ENCODE peak calls at places on chromosomes 6 and 20, in ten cellular contexts. C, T, V, Y, I, Z, A, F, L and E are unnamed samples.

GRCh38 chr20:13784271-13784892 is 337 bp downstream of the ESF1 start:
- DNase-seq in L (no peak), Y (no peak), F (no peak), C (no peak), V (no peak), I (no peak), Z (no peak), T (no peak), A (no peak), E (no peak)

GRCh38 chr6:119426619-119427018 is 77.1 kb upstream of the MAN1A1 start:
- DNase-seq in F (no peak), V (no peak), Z (no peak), A (no peak), C (no peak), T (no peak), L (no peak), Y (no peak), I (peak; percentile 93), E (no peak)

GRCh38 chr6:8234316-8234715 is 132.0 kb upstream of the EEF1E1 start:
- DNase-seq in Y (no peak), I (no peak), F (no peak), Z (no peak), V (no peak), C (no peak), A (no peak), T (no peak), L (peak; percentile 19), E (no peak)

GRCh38 chr6:40083141-40083920 is 149.1 kb upstream of the MOCS1 start:
- DNase-seq in Y (no peak), F (no peak), V (no peak), I (no peak), L (no peak), A (no peak), C (no peak), T (no peak), Z (no peak), E (no peak)

GRCh38 chr6:139126255-139126654 is 8.6 kb upstream of the HECA start:
- DNase-seq in Y (no peak), Z (no peak), F (no peak), T (no peak), A (peak; percentile 65), L (no peak), I (peak; percentile 95), V (no peak), C (no peak), E (no peak)

GRCh38 chr20:35991142-35991771 is 22.9 kb downstream of the CNBD2 start:
- DNase-seq in V (no peak), T (peak; percentile 31), C (no peak), Z (peak; percentile 46), I (peak; percentile 21), F (peak; percentile 42), L (peak; percentile 44), A (peak; percentile 22), Y (no peak), E (no peak)

GRCh38 chr6:166437661-166438060 is 54.9 kb upstream of the MPC1 start:
- DNase-seq in F (peak; percentile 13), C (peak; percentile 35), A (no peak), L (no peak), Z (no peak), I (no peak), T (no peak), V (no peak), Y (no peak), E (no peak)

GRCh38 chr6:118881440-118882313 is 12.3 kb upstream of the ASF1A start:
- DNase-seq in Z (no peak), T (peak; percentile 41), C (no peak), A (no peak), L (no peak), I (no peak), V (no peak), F (no peak), Y (no peak), E (no peak)

GRCh38 chr6:170152989-170153388 is 137.9 kb downstream of the DLL1 start:
- DNase-seq in T (no peak), L (peak; percentile 68), I (no peak), F (peak; percentile 85), Z (no peak), Y (no peak), V (no peak), C (no peak), A (peak; percentile 72), E (peak; percentile 7)

GRCh38 chr6:107443904-107444267 is 15.5 kb downstream of the PDSS2 start:
- DNase-seq in Z (no peak), Y (no peak), V (no peak), I (no peak), A (no peak), C (no peak), F (no peak), L (no peak), T (no peak), E (no peak)

GRCh38 chr20:62926229-62927127 is at the start of gene DIDO1:
- DNase-seq in I (peak; percentile 80), V (peak; percentile 60), C (peak; percentile 94), Y (peak; percentile 92), F (peak; percentile 92), Z (peak; percentile 94), T (peak; percentile 95), A (peak; percentile 38), L (peak; percentile 97), E (no peak)

GRCh38 chr20:59749293-59749680 is 144.9 kb downstream of the PHACTR3 start:
- DNase-seq in A (no peak), I (peak; percentile 91), Z (no peak), V (no peak), T (no peak), F (no peak), C (no peak), L (no peak), Y (peak; percentile 36), E (no peak)

GRCh38 chr6:41200901-41201783 is at the start of gene TREML2:
- DNase-seq in F (no peak), Z (peak; percentile 20), A (no peak), C (peak; percentile 62), I (no peak), V (no peak), T (peak; percentile 59), L (no peak), Y (no peak), E (no peak)

GRCh38 chr6:45590225-45590624 is 212.5 kb upstream of the SUPT3H start:
- DNase-seq in I (peak; percentile 70), T (no peak), A (peak; percentile 43), C (no peak), L (peak; percentile 38), Y (no peak), Z (no peak), F (no peak), V (no peak), E (peak; percentile 91)

GRCh38 chr6:13678255-13678983 is 33.2 kb downstream of the RANBP9 start:
- DNase-seq in F (no peak), V (no peak), L (peak; percentile 10), Y (no peak), I (no peak), A (no peak), T (no peak), Z (no peak), C (no peak), E (no peak)
- H3K4me3 ChIP-seq in F (no peak overlapping the region), V (no peak overlapping the region), L (no peak overlapping the region), Y (no peak overlapping the region), I (no peak overlapping the region), A (no peak overlapping the region), T (no peak overlapping the region), Z (no peak overlapping the region), C (no peak overlapping the region), E (no peak overlapping the region)

GRCh38 chr6:161748535-161749386 is 474.9 kb upstream of the AGPAT4 start:
- DNase-seq in I (no peak), Z (no peak), Y (peak; percentile 41), L (peak; percentile 56), F (peak; percentile 51), C (no peak), A (no peak), T (peak; percentile 39), V (no peak), E (no peak)
- TF ChIP-seq CTCF in I (no peak), Z (peak; percentile 30), Y (no peak), L (peak; percentile 59), F (no peak), C (no peak), A (peak; percentile 60), T (peak; percentile 51), V (peak; percentile 47), E (peak; percentile 78)

DNA sequence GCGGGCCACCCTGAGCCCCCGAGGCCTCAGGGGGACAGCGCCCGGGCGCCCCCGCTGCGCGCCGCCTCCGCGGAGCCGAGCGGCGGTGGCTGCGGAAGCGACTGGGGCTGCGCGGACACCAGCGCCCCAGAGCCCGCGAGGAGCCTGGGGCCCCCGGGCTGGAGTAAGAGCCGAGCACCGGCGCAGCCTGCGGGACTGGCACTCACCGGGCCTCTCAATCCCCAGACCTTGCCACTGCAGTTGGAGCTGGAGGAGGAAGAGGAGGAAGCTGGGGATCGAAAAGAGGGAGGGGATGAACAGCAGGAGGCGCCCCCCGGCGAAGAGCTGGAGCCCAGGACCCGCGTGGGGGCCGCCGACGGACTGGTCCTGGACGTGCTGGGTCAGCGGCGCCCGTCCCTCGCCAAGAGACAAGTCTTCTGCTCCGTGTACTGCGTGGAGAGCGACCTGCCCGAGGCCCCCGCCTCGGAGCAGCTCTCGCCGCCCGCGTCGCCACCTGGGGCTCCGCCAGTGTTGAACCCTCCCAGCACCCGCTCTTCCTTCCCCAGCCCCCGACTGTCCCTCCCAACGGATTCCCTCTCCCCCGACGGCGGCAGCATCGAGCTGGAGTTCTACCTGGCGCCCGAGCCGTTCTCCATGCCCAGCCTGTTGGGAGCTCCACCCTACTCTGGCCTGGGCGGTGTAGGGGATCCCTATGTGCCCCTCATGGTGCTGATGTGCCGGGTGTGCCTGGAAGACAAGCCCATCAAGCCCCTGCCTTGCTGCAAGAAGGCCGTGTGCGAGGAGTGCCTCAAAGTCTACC is 579 bp downstream of the RNF217 start:
- DNase-seq in T (no peak), I (peak; percentile 46), A (no peak), C (no peak), Y (peak; percentile 45), L (peak; percentile 65), V (no peak), Z (no peak), F (peak; percentile 40), E (no peak)
- H3K4me3 ChIP-seq in T (no peak overlapping the region), I (peak overlapping the region; percentile 74), A (peak overlapping the region; percentile 66), C (no peak overlapping the region), Y (peak overlapping the region; percentile 91), L (peak overlapping the region; percentile 27), V (peak overlapping the region; percentile 70), Z (no peak overlapping the region), F (peak overlapping the region; percentile 89), E (peak overlapping the region; percentile 79)

DNA sequence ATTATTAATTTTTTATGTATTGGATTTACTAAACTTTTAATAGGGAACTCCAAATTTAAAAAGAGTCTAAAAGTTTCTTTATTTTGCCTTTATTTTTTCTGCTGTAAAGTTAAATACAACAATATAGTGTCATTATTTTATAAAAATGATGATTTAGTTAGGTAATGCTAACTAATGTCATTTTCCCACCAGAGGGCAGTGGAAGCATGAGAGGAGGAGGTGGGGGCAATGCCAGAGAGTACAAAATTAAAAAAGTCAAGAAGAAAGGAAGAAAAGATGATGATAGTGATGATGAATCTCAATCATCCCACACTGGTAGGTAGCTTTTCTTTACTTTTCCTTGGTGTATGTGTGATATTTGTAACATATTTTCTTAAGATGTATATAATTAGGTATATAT is 20.2 kb upstream of the FHL5 start:
- DNase-seq in Z (no peak), C (no peak), T (peak; percentile 19), L (peak; percentile 15), Y (no peak), A (no peak), F (no peak), V (no peak), I (no peak), E (no peak)
- TF ChIP-seq CTCF in Z (peak; percentile 56), C (peak; percentile 58), T (peak; percentile 26), L (peak; percentile 45), Y (no peak), A (peak; percentile 49), F (no peak), V (peak; percentile 21), I (peak; percentile 32), E (peak; percentile 45)